ENCODE peak calls at places on chromosomes 13 and 19, in seven cellular contexts. N, U, G, M, C, Q and I are unnamed samples. For H3K27me3, the result is how much of the 10 kb centered on the place peaks cover.

GRCh38 chr13:61664821-61665705 is 249.4 kb upstream of the PCDH20 start:
- DNase-seq in C (no peak), N (no peak), G (no peak), M (no peak), Q (peak), U (no peak), I (no peak)

GRCh38 chr13:59182241-59182640 is 981.5 kb downstream of the DIAPH3 start:
- DNase-seq in Q (no peak), G (no peak), M (no peak), U (no peak), C (no peak), N (no peak), I (no peak)

GRCh38 chr19:14383898-14384669 is 2.8 kb downstream of the ADGRE5 start:
- DNase-seq in G (peak), C (peak), N (peak), Q (no peak), U (no peak), M (no peak), I (no peak)

GRCh38 chr13:35961461-35962220 is 169.5 kb downstream of the DCLK1 start:
- DNase-seq in Q (no peak), M (no peak), N (no peak), U (no peak), C (peak), G (peak), I (no peak)

GRCh38 chr19:4539169-4539696 is 603 bp downstream of the LRG1 start:
- DNase-seq in U (no peak), N (no peak), G (no peak), M (no peak), Q (no peak), C (no peak), I (no peak)

GRCh38 chr19:37309834-37310575 is 60.9 kb upstream of the ZNF527 start:
- DNase-seq in N (no peak), Q (no peak), M (no peak), G (no peak), U (no peak), C (no peak), I (no peak)

GRCh38 chr19:29328586-29328985 is 115.6 kb upstream of the UQCRFS1 start:
- DNase-seq in Q (no peak), M (no peak), G (no peak), U (no peak), N (no peak), C (no peak), I (no peak)

GRCh38 chr19:1001538-1002166 is 1.4 kb downstream of the GRIN3B start:
- DNase-seq in C (peak), Q (no peak), M (no peak), N (peak), G (peak), U (peak), I (peak)

GRCh38 chr19:19677579-19677978 is 8.9 kb downstream of the ZNF101 start:
- DNase-seq in U (no peak), N (no peak), Q (no peak), M (no peak), G (no peak), C (no peak), I (no peak)

GRCh38 chr19:13014101-13014920 is 19.0 kb downstream of the NFIX start:
- DNase-seq in Q (no peak), N (peak), C (no peak), G (peak), U (no peak), M (no peak), I (no peak)

GRCh38 chr19:14768001-14768400 is 10.4 kb downstream of the ADGRE2 start:
- DNase-seq in C (no peak), M (no peak), U (no peak), G (no peak), N (no peak), Q (no peak), I (no peak)

DNA sequence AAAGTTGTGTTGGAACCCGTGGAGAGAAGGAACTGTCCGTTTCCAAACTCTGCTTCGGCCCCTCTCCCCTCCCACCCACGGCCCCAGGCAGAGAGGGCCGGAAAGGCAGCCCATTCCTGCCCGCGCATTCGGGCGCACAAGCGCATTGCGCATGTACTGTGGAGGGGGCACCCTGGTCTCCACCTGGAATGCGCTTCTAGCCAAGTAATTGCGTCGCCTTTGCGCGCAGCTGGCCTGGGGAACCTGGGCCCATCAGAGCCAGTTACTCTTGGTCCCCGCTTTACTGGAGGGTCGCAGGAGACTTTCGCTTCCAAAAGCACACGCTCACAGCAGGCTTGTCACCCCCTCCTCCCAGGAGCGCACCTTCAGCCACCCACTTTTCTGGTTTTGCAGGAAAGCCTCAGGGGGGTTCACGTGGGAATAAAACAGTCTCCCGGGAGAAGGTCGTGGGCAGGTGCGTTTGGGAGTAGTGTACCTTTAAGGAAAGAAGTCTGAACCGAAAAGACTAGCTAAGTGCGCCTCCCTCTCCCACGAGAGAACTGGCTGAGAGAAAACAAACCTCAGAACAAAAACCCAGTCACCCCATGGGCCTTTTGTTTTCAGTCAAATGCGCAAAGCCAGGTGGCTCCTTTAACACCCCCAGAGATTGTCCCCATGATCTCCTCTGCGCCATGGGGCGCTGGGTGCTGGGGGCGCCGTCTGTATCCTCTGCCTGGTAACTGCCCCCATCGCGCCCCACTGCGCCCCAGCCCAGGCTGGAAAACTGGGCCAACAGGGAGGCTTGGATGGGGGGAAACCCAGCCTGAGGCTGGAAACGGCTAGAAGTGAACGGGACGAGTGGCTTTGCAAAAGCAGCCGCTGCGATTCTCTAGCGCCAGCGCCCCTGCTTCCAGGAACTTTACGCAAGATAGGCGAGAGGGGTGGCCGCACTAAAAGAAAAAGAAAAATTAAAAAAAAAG is 28.5 kb downstream of the GSX1 start:
- DNase-seq in G (no peak), U (no peak), C (no peak), M (no peak), Q (no peak), N (no peak), I (no peak)
- H3K27me3 ChIP-seq in G (half or more), U (under half), C (half or more), M (under half), Q (under half), N (under half), I (half or more)

GRCh38 chr19:46408611-46409039 is 4.7 kb downstream of the CCDC8 start:
- DNase-seq in Q (no peak), U (no peak), G (peak), M (no peak), N (peak), C (peak), I (peak)

GRCh38 chr19:46407891-46408426 is 5.4 kb downstream of the CCDC8 start:
- DNase-seq in M (no peak), G (no peak), C (no peak), Q (no peak), N (peak), U (no peak), I (no peak)

GRCh38 chr19:46410205-46411087 is 2.9 kb downstream of the CCDC8 start:
- DNase-seq in G (no peak), Q (no peak), N (no peak), U (no peak), C (no peak), M (no peak), I (no peak)

GRCh38 chr19:46411088-46412033 is 2.0 kb downstream of the CCDC8 start:
- DNase-seq in N (no peak), Q (no peak), M (no peak), G (no peak), U (no peak), C (no peak), I (no peak)

DNA sequence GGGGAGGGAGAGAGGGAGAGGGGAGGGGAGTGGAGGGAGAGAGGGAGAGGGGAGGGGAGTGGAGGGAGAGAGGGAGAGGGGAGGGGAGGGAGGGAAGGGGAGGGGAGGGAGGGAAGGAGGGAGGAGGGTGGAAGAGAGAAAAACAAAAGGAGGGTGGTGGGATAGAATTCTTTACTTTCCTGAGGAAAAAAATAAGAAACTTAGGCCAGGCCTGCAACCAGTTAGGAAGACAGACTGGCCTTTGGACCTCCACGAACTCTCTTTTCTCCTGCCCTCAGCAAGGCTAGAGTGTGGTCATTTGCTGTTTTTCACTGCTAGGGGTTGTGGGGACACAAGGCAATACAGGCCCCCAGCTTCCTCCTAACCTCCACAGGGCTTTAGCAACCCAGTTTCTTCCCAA is 4.2 kb downstream of the CCDC8 start:
- DNase-seq in M (no peak), U (no peak), G (no peak), N (no peak), C (no peak), Q (no peak), I (no peak)
- H3K27me3 ChIP-seq in M (under half), U (under half), G (under half), N (under half), C (under half), Q (under half), I (half or more)

DNA sequence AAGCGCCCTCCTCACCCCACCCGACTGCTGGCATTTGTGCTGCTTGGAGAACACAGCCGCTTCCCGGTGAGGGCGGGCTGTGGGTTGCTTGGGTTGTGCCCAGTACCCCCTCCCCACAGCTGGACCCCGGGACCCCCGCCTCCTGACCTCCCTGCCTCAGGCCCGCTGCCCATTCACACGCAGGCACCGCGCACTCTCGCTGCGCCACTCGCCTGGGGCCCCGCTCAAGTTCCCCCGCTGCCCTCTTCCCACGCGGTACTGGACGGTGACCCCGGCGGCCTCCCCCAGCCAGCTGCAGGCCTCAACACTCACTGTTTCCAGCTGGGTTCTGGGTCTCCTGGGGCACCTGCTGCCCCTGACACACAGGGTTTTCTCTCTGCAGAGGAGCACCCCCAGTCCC is 16.4 kb downstream of the PLEKHJ1 start:
- DNase-seq in G (no peak), U (no peak), C (no peak), N (no peak), M (no peak), Q (no peak), I (no peak)
- H3K27me3 ChIP-seq in G (under half), U (under half), C (under half), N (under half), M (under half), Q (under half), I (under half)

GRCh38 chr13:111365149-111366005 is 44.9 kb downstream of the TEX29 start:
- DNase-seq in C (no peak), N (no peak), U (no peak), M (no peak), G (no peak), Q (no peak), I (no peak)

GRCh38 chr13:111367340-111367739 is 46.9 kb downstream of the TEX29 start:
- DNase-seq in G (no peak), N (no peak), Q (no peak), U (no peak), M (no peak), C (no peak), I (no peak)

GRCh38 chr13:111370570-111371150 is 50.2 kb downstream of the TEX29 start:
- DNase-seq in Q (no peak), C (no peak), U (no peak), G (no peak), N (no peak), M (no peak), I (no peak)

GRCh38 chr13:111370147-111370546 is 49.7 kb downstream of the TEX29 start:
- DNase-seq in U (no peak), N (no peak), Q (no peak), G (no peak), C (no peak), M (no peak), I (no peak)

GRCh38 chr13:111368091-111368490 is 47.6 kb downstream of the TEX29 start:
- DNase-seq in U (no peak), N (no peak), C (no peak), M (no peak), G (no peak), Q (no peak), I (no peak)
- H3K27me3 ChIP-seq in U (under half), N (under half), C (under half), M (under half), G (under half), Q (under half), I (under half)

DNA sequence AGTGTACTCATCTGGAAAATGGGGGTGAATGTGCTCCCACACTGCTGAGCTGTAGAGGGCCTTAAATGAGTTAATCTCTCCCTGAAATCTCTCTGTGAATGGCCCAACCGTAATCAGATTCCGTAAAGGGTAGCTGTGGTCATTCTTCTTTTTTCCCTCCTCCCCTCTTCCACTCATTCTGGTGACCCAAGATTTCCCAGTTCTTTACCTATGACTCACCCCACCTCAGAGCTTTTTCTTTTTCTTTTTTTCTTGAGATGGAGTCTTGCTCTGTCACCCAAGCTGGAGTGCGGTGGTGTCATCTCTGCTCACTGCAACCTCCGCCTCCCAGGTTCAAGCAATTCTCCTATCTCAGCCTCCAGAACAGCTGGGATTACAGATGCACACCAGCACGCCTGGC is 33.3 kb upstream of the MUC16 start:
- DNase-seq in N (no peak), U (no peak), Q (no peak), G (no peak), C (no peak), M (no peak), I (no peak)
- H3K27me3 ChIP-seq in N (under half), U (under half), Q (under half), G (under half), C (under half), M (under half), I (under half)

GRCh38 chr13:24038846-24039330 is 121.6 kb upstream of the SPATA13 start:
- DNase-seq in M (no peak), G (peak), Q (no peak), U (no peak), N (no peak), C (peak), I (no peak)
- H3K27me3 ChIP-seq in M (under half), G (under half), Q (under half), U (under half), N (under half), C (under half), I (under half)

GRCh38 chr19:35490364-35490763 is at the start of gene KRTDAP:
- DNase-seq in U (no peak), C (no peak), M (no peak), N (no peak), Q (no peak), G (no peak), I (no peak)
- H3K27me3 ChIP-seq in U (under half), C (half or more), M (under half), N (under half), Q (under half), G (under half), I (under half)

GRCh38 chr19:48490980-48491792 is 20.4 kb downstream of the LMTK3 start:
- DNase-seq in G (peak), N (peak), Q (peak), M (no peak), C (no peak), U (no peak), I (peak)

GRCh38 chr19:48493718-48494515 is 17.7 kb downstream of the LMTK3 start:
- DNase-seq in C (no peak), G (no peak), M (no peak), Q (no peak), U (no peak), N (no peak), I (no peak)

GRCh38 chr19:48489608-48490216 is 20.5 kb downstream of the CYTH2 start:
- DNase-seq in C (peak), Q (peak), M (no peak), N (peak), G (peak), U (peak), I (peak)

GRCh38 chr19:48492925-48493717 is 18.5 kb downstream of the LMTK3 start:
- DNase-seq in N (peak), G (peak), M (peak), Q (peak), C (peak), U (peak), I (peak)

GRCh38 chr19:48491793-48492123 is 19.9 kb downstream of the LMTK3 start:
- DNase-seq in G (no peak), Q (no peak), M (no peak), U (no peak), C (no peak), N (peak), I (no peak)
- H3K27me3 ChIP-seq in G (under half), Q (under half), M (under half), U (under half), C (under half), N (under half), I (under half)

GRCh38 chr13:107866007-107866665 is 349.2 kb downstream of the LIG4 start:
- DNase-seq in N (no peak), C (peak), U (no peak), Q (no peak), G (peak), M (no peak), I (peak)

GRCh38 chr13:107867701-107868661 is 347.4 kb downstream of the LIG4 start:
- DNase-seq in N (no peak), C (peak), M (no peak), U (no peak), Q (no peak), G (peak), I (peak)

GRCh38 chr13:107866666-107867623 is 348.4 kb downstream of the LIG4 start:
- DNase-seq in G (peak), U (no peak), C (peak), M (no peak), N (no peak), Q (no peak), I (peak)

GRCh38 chr13:107864543-107865460 is 350.5 kb downstream of the LIG4 start:
- DNase-seq in C (peak), Q (no peak), N (no peak), M (peak), G (peak), U (no peak), I (no peak)

DNA sequence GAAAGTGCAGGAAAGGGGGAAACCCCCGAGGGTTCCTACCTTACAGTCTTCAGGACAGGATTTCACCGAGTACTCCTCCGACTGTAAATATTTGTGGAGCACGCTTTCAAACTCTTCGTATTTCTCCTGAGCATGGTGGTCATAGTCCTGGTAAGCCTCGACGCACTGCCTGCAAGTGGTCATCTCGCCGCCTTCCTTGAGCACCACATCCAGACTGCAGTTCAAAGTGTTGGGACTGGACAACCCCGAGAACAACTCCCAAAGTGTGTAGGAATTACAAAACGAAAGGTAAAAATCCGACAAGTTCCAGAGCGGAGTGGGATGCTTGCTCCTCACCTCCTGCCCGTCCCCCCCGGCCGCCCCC is 349.7 kb downstream of the LIG4 start:
- DNase-seq in U (no peak), C (no peak), G (peak), M (no peak), Q (no peak), N (no peak), I (no peak)
- H3K27me3 ChIP-seq in U (under half), C (under half), G (under half), M (under half), Q (under half), N (under half), I (under half)

DNA sequence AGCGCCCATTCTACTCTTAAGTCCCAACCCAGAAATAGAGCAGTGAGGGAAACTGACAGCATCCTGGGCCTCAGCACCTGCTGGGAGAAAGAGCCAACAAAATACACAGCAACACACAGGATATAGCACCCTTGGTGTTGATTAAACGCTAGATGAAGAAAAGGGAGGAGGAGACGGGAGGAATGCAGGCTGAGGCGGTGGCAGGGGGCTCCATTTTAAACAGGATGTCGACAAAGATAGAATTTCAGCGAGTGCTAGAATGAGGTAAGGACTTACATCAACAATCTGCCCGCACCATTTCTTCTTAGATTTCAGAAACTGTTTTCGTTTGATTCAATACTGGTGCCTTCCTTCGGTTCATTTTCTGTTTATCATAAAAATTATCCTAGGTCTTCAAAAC is 4.7 kb upstream of the RAB20 start:
- DNase-seq in N (no peak), Q (no peak), G (no peak), M (no peak), U (no peak), C (no peak), I (no peak)
- H3K27me3 ChIP-seq in N (under half), Q (under half), G (under half), M (under half), U (under half), C (under half), I (under half)